ENCODE peak calls at places on chromosomes 13 and 19, in nine cellular contexts. L is dorsolateral prefrontal cortex; O is heart left ventricle; E is HFFc6; M is stimulated activated CD8-positive, alpha-beta memory T cell treated with anti-CD3 and anti-CD28 coated beads, Interleukin-12 subunit alpha, Interleukin-12 subunit beta, amount 100 ng/mL, for 4 hours; G is mucosa of gallbladder; P is astrocyte of the spinal cord; F is progenitor cell of endocrine pancreas; V is T-helper 1 cell. X is an unnamed sample.

GRCh38 chr19:13615890-13616289 is 109.6 kb upstream of the CACNA1A start:
- DNase-seq in F (no peak), O (no peak), V (no peak), G (no peak), M (no peak), E (no peak), L (peak; percentile 67), P (peak; percentile 41), X (peak; percentile 3)

GRCh38 chr19:19445911-19446361 is 40.5 kb downstream of the GATAD2A start:
- DNase-seq in M (no peak), O (no peak), F (no peak), E (no peak), V (peak; percentile 50), G (no peak), L (no peak), P (no peak), X (no peak)

GRCh38 chr13:32408296-32408998 is 19.5 kb downstream of the N4BP2L1 start:
- DNase-seq in G (no peak), V (peak; percentile 20), E (no peak), L (no peak), F (no peak), M (no peak), O (no peak), P (no peak), X (no peak)

GRCh38 chr13:25752957-25753540 is 298.8 kb downstream of the SHISA2 start:
- DNase-seq in F (no peak), V (peak; percentile 32), E (no peak), O (no peak), P (peak; percentile 95), L (no peak), M (no peak), G (peak; percentile 33), X (peak; percentile 87)

GRCh38 chr19:13022111-13022858 is 27.0 kb downstream of the NFIX start:
- DNase-seq in M (no peak), F (no peak), G (no peak), P (no peak), E (peak; percentile 37), L (peak; percentile 58), O (no peak), V (no peak), X (peak; percentile 22)

GRCh38 chr19:49858591-49858985 is 7.6 kb downstream of the PTOV1 start:
- DNase-seq in V (no peak), L (peak; percentile 65), M (no peak), G (no peak), F (no peak), E (no peak), O (no peak), P (no peak), X (no peak)

GRCh38 chr13:113875829-113876228 is 12.0 kb upstream of the GAS6 start:
- DNase-seq in M (no peak), G (no peak), E (no peak), L (no peak), V (no peak), O (no peak), F (no peak), P (no peak), X (no peak)

GRCh38 chr13:98564204-98564603 is 12.7 kb downstream of the STK24 start:
- DNase-seq in O (no peak), L (no peak), G (no peak), E (no peak), F (no peak), P (no peak), V (no peak), M (no peak), X (no peak)

GRCh38 chr13:47326061-47326460 is 429.2 kb upstream of the HTR2A start:
- DNase-seq in E (peak; percentile 28), V (no peak), P (no peak), L (no peak), M (no peak), F (no peak), O (no peak), G (no peak), X (peak; percentile 7)